ENCODE peak calls at places on chromosome 21, in four cellular contexts. One of them, this sample, is unnamed.

GRCh38 chr21:36948686-36949085 is 17.8 kb downstream of the HLCS start:
- DNase-seq in AG04450: no peak
- DNase-seq in cardiac muscle cell: peak
- DNase-seq in esophagus squamous epithelium: no peak
- DNase-seq in this sample: no peak

GRCh38 chr21:43884012-43884860 is 19.2 kb downstream of the AGPAT3 start:
- DNase-seq in cardiac muscle cell: peak
- DNase-seq in esophagus squamous epithelium: no peak
- DNase-seq in AG04450: no peak
- DNase-seq in this sample: peak

GRCh38 chr21:38819051-38819718 is 13.5 kb downstream of the ETS2 start:
- DNase-seq in cardiac muscle cell: no peak
- DNase-seq in esophagus squamous epithelium: no peak
- DNase-seq in AG04450: no peak
- DNase-seq in this sample: no peak

GRCh38 chr21:32351428-32351827 is 41.4 kb downstream of the URB1 start:
- DNase-seq in esophagus squamous epithelium: no peak
- DNase-seq in AG04450: no peak
- DNase-seq in cardiac muscle cell: no peak
- DNase-seq in this sample: peak

GRCh38 chr21:38721983-38722382 is 83.7 kb upstream of the ETS2 start:
- DNase-seq in esophagus squamous epithelium: no peak
- DNase-seq in AG04450: no peak
- DNase-seq in cardiac muscle cell: peak
- DNase-seq in this sample: no peak

GRCh38 chr21:44365251-44365966 is 12.0 kb downstream of the TRPM2 start:
- DNase-seq in esophagus squamous epithelium: no peak
- DNase-seq in AG04450: no peak
- DNase-seq in cardiac muscle cell: no peak
- DNase-seq in this sample: no peak

GRCh38 chr21:42118121-42118795 is 47.1 kb downstream of the UMODL1 start:
- DNase-seq in cardiac muscle cell: no peak
- DNase-seq in AG04450: no peak
- DNase-seq in esophagus squamous epithelium: no peak
- DNase-seq in this sample: no peak

GRCh38 chr21:42691901-42692559 is 38.6 kb downstream of the PDE9A start:
- DNase-seq in esophagus squamous epithelium: no peak
- DNase-seq in cardiac muscle cell: no peak
- DNase-seq in AG04450: no peak
- DNase-seq in this sample: no peak

GRCh38 chr21:44057055-44057454 is 44.9 kb downstream of the TRAPPC10 start:
- DNase-seq in cardiac muscle cell: no peak
- DNase-seq in AG04450: no peak
- DNase-seq in esophagus squamous epithelium: no peak
- DNase-seq in this sample: no peak

GRCh38 chr21:17585875-17586450 is 26.7 kb downstream of the BTG3 start:
- DNase-seq in AG04450: no peak
- DNase-seq in esophagus squamous epithelium: no peak
- DNase-seq in cardiac muscle cell: peak
- DNase-seq in this sample: peak

GRCh38 chr21:30839304-30839703 is 9.7 kb upstream of the KRTAP7-1 start:
- DNase-seq in cardiac muscle cell: peak
- DNase-seq in AG04450: no peak
- DNase-seq in esophagus squamous epithelium: no peak
- DNase-seq in this sample: peak

GRCh38 chr21:31252611-31253010 is 91.5 kb downstream of the TIAM1 start:
- DNase-seq in cardiac muscle cell: no peak
- DNase-seq in esophagus squamous epithelium: no peak
- DNase-seq in AG04450: no peak
- DNase-seq in this sample: no peak

GRCh38 chr21:42537106-42537742 is 23.6 kb downstream of the SLC37A1 start:
- DNase-seq in esophagus squamous epithelium: no peak
- DNase-seq in AG04450: no peak
- DNase-seq in cardiac muscle cell: no peak
- DNase-seq in this sample: no peak

GRCh38 chr21:32367158-32367557 is 25.7 kb downstream of the URB1 start:
- DNase-seq in AG04450: no peak
- DNase-seq in esophagus squamous epithelium: no peak
- DNase-seq in cardiac muscle cell: no peak
- DNase-seq in this sample: no peak

GRCh38 chr21:44441041-44441400 is 14.3 kb upstream of the LRRC3 start:
- DNase-seq in esophagus squamous epithelium: no peak
- DNase-seq in cardiac muscle cell: no peak
- DNase-seq in AG04450: no peak
- DNase-seq in this sample: no peak

GRCh38 chr21:16534408-16535099 is 804.8 kb downstream of the USP25 start:
- DNase-seq in AG04450: no peak
- DNase-seq in esophagus squamous epithelium: no peak
- DNase-seq in cardiac muscle cell: peak
- DNase-seq in this sample: peak

GRCh38 chr21:38820471-38821239 is 14.9 kb downstream of the ETS2 start:
- DNase-seq in cardiac muscle cell: no peak
- DNase-seq in esophagus squamous epithelium: no peak
- DNase-seq in AG04450: no peak
- DNase-seq in this sample: peak

GRCh38 chr21:37891953-37892352 is 24.3 kb downstream of the KCNJ6 start:
- DNase-seq in AG04450: no peak
- DNase-seq in esophagus squamous epithelium: no peak
- DNase-seq in cardiac muscle cell: no peak
- DNase-seq in this sample: no peak

GRCh38 chr21:37675202-37675801 is 241.0 kb downstream of the KCNJ6 start:
- DNase-seq in AG04450: no peak
- DNase-seq in esophagus squamous epithelium: no peak
- DNase-seq in cardiac muscle cell: peak
- DNase-seq in this sample: peak

GRCh38 chr21:20030390-20030789 is 967.8 kb upstream of the NCAM2 start:
- DNase-seq in cardiac muscle cell: no peak
- DNase-seq in AG04450: no peak
- DNase-seq in esophagus squamous epithelium: no peak
- DNase-seq in this sample: no peak

GRCh38 chr21:36788116-36788515 is 89.2 kb downstream of the SIM2 start:
- DNase-seq in AG04450: no peak
- DNase-seq in cardiac muscle cell: peak
- DNase-seq in esophagus squamous epithelium: no peak
- DNase-seq in this sample: no peak

GRCh38 chr21:27804515-27804914 is 837.6 kb upstream of the ADAMTS5 start:
- DNase-seq in esophagus squamous epithelium: no peak
- DNase-seq in AG04450: no peak
- DNase-seq in cardiac muscle cell: no peak
- DNase-seq in this sample: no peak

GRCh38 chr21:26115899-26116298 is 54.7 kb downstream of the APP start:
- DNase-seq in cardiac muscle cell: peak
- DNase-seq in esophagus squamous epithelium: no peak
- DNase-seq in AG04450: peak
- DNase-seq in this sample: no peak

GRCh38 chr21:34670220-34670961 is 1.6 kb downstream of the CLIC6 start:
- DNase-seq in cardiac muscle cell: no peak
- DNase-seq in esophagus squamous epithelium: no peak
- DNase-seq in AG04450: no peak
- DNase-seq in this sample: no peak
- TF ChIP-seq CTCF in cardiac muscle cell: no peak
- TF ChIP-seq CTCF in esophagus squamous epithelium: no peak
- TF ChIP-seq CTCF in AG04450: no peak
- TF ChIP-seq CTCF in this sample: no peak

GRCh38 chr21:39934895-39935294 is 67.7 kb downstream of the PCP4 start:
- DNase-seq in esophagus squamous epithelium: no peak
- DNase-seq in cardiac muscle cell: no peak
- DNase-seq in AG04450: no peak
- DNase-seq in this sample: no peak
- H3K4me3 ChIP-seq in esophagus squamous epithelium: no peak
- H3K4me3 ChIP-seq in cardiac muscle cell: no peak
- H3K4me3 ChIP-seq in AG04450: no peak
- H3K4me3 ChIP-seq in this sample: no peak

DNA sequence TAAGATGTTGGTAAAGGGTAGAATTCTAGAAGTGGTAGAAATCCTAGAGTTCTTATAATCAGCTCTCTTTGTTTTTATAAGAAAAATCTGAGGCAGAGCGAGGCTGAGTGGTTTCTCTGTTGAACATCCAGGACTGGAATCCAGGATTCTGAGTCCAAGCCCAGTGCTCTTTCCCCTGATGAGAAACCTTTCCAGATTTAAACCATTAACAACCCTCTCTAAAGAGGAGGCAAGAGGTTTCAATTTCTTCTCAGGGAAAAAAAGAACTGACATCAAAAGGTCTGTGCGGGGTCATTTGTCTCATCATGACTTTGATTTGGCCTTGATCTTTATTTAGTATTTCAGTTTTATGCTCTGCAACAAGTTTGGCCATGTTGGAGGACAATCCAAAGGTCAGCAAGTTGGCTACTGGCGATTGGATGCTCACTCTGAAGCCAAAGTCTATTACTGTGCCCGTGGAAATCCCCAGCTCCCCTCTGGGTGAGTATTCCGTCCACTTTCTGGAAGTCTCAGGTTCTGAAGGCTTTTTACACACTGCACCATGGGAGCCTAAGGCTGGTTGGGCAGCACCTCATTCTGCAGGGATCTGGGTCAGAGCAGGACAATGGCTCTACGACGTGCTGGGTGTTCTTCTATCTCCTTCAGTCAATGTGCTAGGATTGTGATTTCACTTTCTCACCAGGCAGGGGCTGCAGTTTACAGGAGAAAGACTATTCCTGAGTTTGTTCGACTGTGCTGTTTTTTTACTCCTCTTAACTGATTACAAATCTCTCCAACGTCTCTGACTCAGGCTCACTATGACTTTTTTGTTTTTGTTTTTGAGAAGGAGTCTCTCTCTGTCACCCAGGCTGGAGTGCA is 18.9 kb upstream of the CCT8 start:
- DNase-seq in esophagus squamous epithelium: no peak
- DNase-seq in AG04450: no peak
- DNase-seq in cardiac muscle cell: peak
- DNase-seq in this sample: peak
- TF ChIP-seq CTCF in esophagus squamous epithelium: no peak
- TF ChIP-seq CTCF in AG04450: peak
- TF ChIP-seq CTCF in cardiac muscle cell: peak
- TF ChIP-seq CTCF in this sample: no peak

GRCh38 chr21:45980271-45980670 is 1.3 kb upstream of the COL6A1 start:
- DNase-seq in cardiac muscle cell: no peak
- DNase-seq in AG04450: no peak
- DNase-seq in esophagus squamous epithelium: no peak
- DNase-seq in this sample: no peak
- H3K4me3 ChIP-seq in cardiac muscle cell: no peak
- H3K4me3 ChIP-seq in AG04450: no peak
- H3K4me3 ChIP-seq in esophagus squamous epithelium: no peak
- H3K4me3 ChIP-seq in this sample: no peak

GRCh38 chr21:14401217-14401616 is 18.3 kb upstream of the HSPA13 start:
- DNase-seq in esophagus squamous epithelium: no peak
- DNase-seq in AG04450: no peak
- DNase-seq in cardiac muscle cell: no peak
- DNase-seq in this sample: no peak

GRCh38 chr21:14405225-14405624 is 22.3 kb upstream of the HSPA13 start:
- DNase-seq in cardiac muscle cell: no peak
- DNase-seq in esophagus squamous epithelium: no peak
- DNase-seq in AG04450: no peak
- DNase-seq in this sample: no peak

GRCh38 chr21:14403681-14404318 is 20.9 kb upstream of the HSPA13 start:
- DNase-seq in esophagus squamous epithelium: no peak
- DNase-seq in AG04450: no peak
- DNase-seq in cardiac muscle cell: peak
- DNase-seq in this sample: peak
- TF ChIP-seq CTCF in esophagus squamous epithelium: no peak
- TF ChIP-seq CTCF in AG04450: peak
- TF ChIP-seq CTCF in cardiac muscle cell: peak
- TF ChIP-seq CTCF in this sample: peak

This sample was measured in bronchial epithelial cell.